ENCODE peak calls at places on chromosome 9, in ten cellular contexts. N is DND-41; B is M059J; Q is smooth muscle cell of the brain vasculature; D is HT1080; F is PC-9; Z is left ventricle myocardium inferior; H is SIG-M5; E is GM04504; M is stimulated activated CD4-positive, alpha-beta T cell treated with anti-CD3 and anti-CD28 coated beads, Interleukin-1b, Interleukin-23, amount 100 ng/mL, for 24 hours. S is an unnamed sample.

GRCh38 chr9:21070171-21070571 is 7.6 kb downstream of the IFNB1 start:
- DNase-seq in H (no peak), E (peak), Z (no peak), F (peak), Q (peak), B (peak), M (no peak), D (peak), N (no peak), S (peak)

GRCh38 chr9:76927540-76928240 is 21.8 kb upstream of the PRUNE2 start:
- DNase-seq in Q (no peak), D (no peak), H (no peak), M (no peak), B (peak), N (no peak), Z (no peak), F (no peak), E (no peak), S (peak)

GRCh38 chr9:81682797-81683196 is 6.5 kb downstream of the TLE1 start:
- DNase-seq in F (no peak), E (no peak), N (peak), Z (no peak), B (peak), D (no peak), H (no peak), M (no peak), Q (no peak), S (no peak)

GRCh38 chr9:131986576-131986975 is 93.1 kb downstream of the MED27 start:
- DNase-seq in D (no peak), M (no peak), E (no peak), Q (no peak), F (peak), B (peak), Z (no peak), N (no peak), H (no peak), S (no peak)

GRCh38 chr9:19410594-19410993 is 1.8 kb downstream of the ACER2 start:
- DNase-seq in F (no peak), B (no peak), H (no peak), Z (no peak), M (no peak), N (no peak), Q (no peak), E (no peak), D (no peak), S (no peak)

GRCh38 chr9:95762322-95762721 is 113.2 kb upstream of the ERCC6L2 start:
- DNase-seq in N (no peak), B (no peak), M (no peak), E (no peak), Q (no peak), H (no peak), D (no peak), Z (no peak), F (no peak), S (no peak)

GRCh38 chr9:115494958-115495690 is 377.2 kb upstream of the TNC start:
- DNase-seq in Z (no peak), D (no peak), E (no peak), N (no peak), Q (no peak), M (no peak), H (no peak), B (no peak), F (peak), S (no peak)

GRCh38 chr9:110427497-110428104 is 89.9 kb upstream of the TXNDC8 start:
- DNase-seq in M (no peak), H (no peak), B (peak), E (no peak), Q (no peak), N (peak), Z (peak), D (peak), F (no peak), S (peak)

GRCh38 chr9:79763861-79764260 is 192.1 kb downstream of the TLE4 start:
- DNase-seq in M (no peak), D (no peak), B (peak), N (no peak), E (no peak), F (no peak), Z (no peak), H (no peak), Q (no peak), S (no peak)

GRCh38 chr9:96858018-96858573 is 3.8 kb upstream of the ZNF782 start:
- DNase-seq in B (peak), D (peak), N (no peak), F (peak), M (no peak), Q (no peak), E (no peak), Z (no peak), H (no peak), S (peak)

GRCh38 chr9:33506626-33507370 is 17.3 kb upstream of the ANKRD18B start:
- DNase-seq in D (peak), Q (no peak), B (peak), Z (no peak), N (no peak), F (peak), M (no peak), E (peak), H (no peak), S (peak)

GRCh38 chr9:93291536-93292287 is 107.8 kb downstream of the WNK2 start:
- DNase-seq in Q (no peak), E (no peak), B (no peak), Z (no peak), F (no peak), N (no peak), H (no peak), D (no peak), M (no peak), S (no peak)

GRCh38 chr9:13588151-13589043 is 308.9 kb upstream of the MPDZ start:
- DNase-seq in N (no peak), B (peak), Q (peak), E (no peak), M (no peak), H (no peak), D (peak), F (no peak), Z (no peak), S (no peak)

GRCh38 chr9:130718576-130718975 is 25.0 kb downstream of the EXOSC2 start:
- DNase-seq in F (no peak), N (no peak), B (no peak), H (no peak), Z (no peak), M (no peak), D (no peak), E (no peak), Q (no peak), S (no peak)

GRCh38 chr9:130172858-130173461 is 756 bp downstream of the NCS1 start:
- DNase-seq in N (no peak), Z (no peak), E (no peak), F (no peak), Q (no peak), D (peak), B (peak), H (no peak), M (no peak), S (peak)

GRCh38 chr9:98168952-98169488 is 23.4 kb downstream of the CORO2A start:
- DNase-seq in Z (peak), N (no peak), H (no peak), Q (no peak), D (peak), E (no peak), M (no peak), F (peak), B (peak), S (no peak)

GRCh38 chr9:112380771-112381181 is 868 bp downstream of the HSDL2 start:
- DNase-seq in Q (no peak), D (no peak), N (peak), M (no peak), H (no peak), E (no peak), F (no peak), Z (no peak), B (peak), S (peak)

GRCh38 chr9:71716138-71716909 is 52.0 kb downstream of the CEMIP2 start:
- DNase-seq in Z (no peak), F (no peak), M (no peak), B (no peak), E (no peak), D (peak), N (no peak), H (no peak), Q (no peak), S (peak)

GRCh38 chr9:137482094-137482781 is 23.1 kb upstream of the NSMF start:
- DNase-seq in B (peak), E (peak), Z (no peak), D (peak), M (no peak), H (no peak), N (no peak), Q (peak), F (peak), S (peak)

GRCh38 chr9:19087601-19088000 is 15.1 kb downstream of the HAUS6 start:
- DNase-seq in B (peak), F (no peak), Z (no peak), D (peak), N (no peak), Q (no peak), E (peak), M (no peak), H (no peak), S (peak)

S was measured in trophoblast cell.